ENCODE peak calls at places on chromosomes 3 and 15, in seven cellular contexts. N is endothelial cell of umbilical vein, V is hepatocyte, L is fibroblast of lung, Q is MM.1S, I is neural progenitor cell, X is mammary epithelial cell. A is an unnamed sample.
A peak's percentile ranks its signal among the peaks of the same experiment; 100 is the strongest.

GRCh38 chr3:45599424-45599886 is 4.9 kb downstream of the LIMD1 start:
- DNase-seq in X (no peak), I (no peak), L (no peak), N (no peak), Q (no peak), V (no peak), A (no peak)

GRCh38 chr3:30836141-30836540 is 58.3 kb downstream of the GADL1 start:
- DNase-seq in V (no peak), X (no peak), Q (no peak), N (no peak), L (no peak), I (no peak), A (peak; percentile 31)

GRCh38 chr3:128194843-128195242 is 41.6 kb downstream of the EEFSEC start:
- DNase-seq in I (no peak), V (no peak), X (no peak), L (no peak), Q (no peak), N (no peak), A (no peak)

GRCh38 chr3:169323580-169324453 is 339.7 kb downstream of the MECOM start:
- DNase-seq in L (peak; percentile 83), X (peak; percentile 33), Q (no peak), V (peak; percentile 39), N (peak; percentile 77), I (no peak), A (peak; percentile 47)

GRCh38 chr15:36605626-36606263 is 26.3 kb downstream of the CDIN1 start:
- DNase-seq in N (no peak), L (no peak), X (no peak), I (no peak), V (no peak), Q (no peak), A (no peak)

GRCh38 chr3:145898487-145898886 is 262.5 kb downstream of the PLOD2 start:
- DNase-seq in Q (no peak), V (no peak), N (peak; percentile 2), L (peak; percentile 36), X (no peak), I (no peak), A (peak; percentile 20)

GRCh38 chr15:81224232-81224631 is 27.6 kb downstream of the IL16 start:
- DNase-seq in Q (no peak), V (no peak), I (no peak), N (no peak), X (no peak), L (no peak), A (no peak)

GRCh38 chr15:99993262-99993661 is 260.0 kb upstream of the LYSMD4 start:
- DNase-seq in N (no peak), I (no peak), L (no peak), X (no peak), V (no peak), Q (no peak), A (no peak)

GRCh38 chr3:109863701-109864100 is 526.4 kb upstream of the DPPA4 start:
- DNase-seq in V (no peak), N (no peak), L (peak; percentile 2), I (no peak), X (peak; percentile 2), Q (no peak), A (no peak)

GRCh38 chr3:197028711-197029510 is 706 bp downstream of the MELTF start:
- DNase-seq in V (no peak), N (no peak), L (no peak), Q (no peak), X (no peak), I (peak; percentile 35), A (peak; percentile 41)

GRCh38 chr3:190618349-190619030 is 104.6 kb downstream of the IL1RAP start:
- DNase-seq in Q (no peak), V (no peak), N (peak; percentile 34), L (no peak), I (no peak), X (no peak), A (no peak)

GRCh38 chr15:85754993-85755392 is 39.7 kb downstream of the KLHL25 start:
- DNase-seq in N (no peak), L (no peak), I (no peak), Q (no peak), X (no peak), V (no peak), A (peak; percentile 9)

GRCh38 chr3:56694852-56695563 is 11.9 kb upstream of the TASOR start:
- DNase-seq in L (no peak), N (no peak), V (no peak), X (no peak), I (no peak), Q (no peak), A (no peak)

GRCh38 chr3:171249171-171249692 is 211.0 kb downstream of the TNIK start:
- DNase-seq in N (no peak), L (no peak), Q (no peak), X (no peak), V (no peak), I (no peak), A (no peak)

GRCh38 chr3:76664816-76665215 is 375.1 kb upstream of the ROBO2 start:
- DNase-seq in N (no peak), L (no peak), X (no peak), V (no peak), Q (no peak), I (no peak), A (no peak)

GRCh38 chr3:81198766-81199165 is 562.7 kb downstream of the GBE1 start:
- DNase-seq in N (no peak), V (no peak), L (no peak), X (no peak), Q (no peak), I (no peak), A (no peak)

GRCh38 chr3:97910931-97911351 is 61.3 kb downstream of the RIOX2 start:
- DNase-seq in X (no peak), L (no peak), Q (no peak), N (no peak), V (peak; percentile 6), I (no peak), A (no peak)

DNA sequence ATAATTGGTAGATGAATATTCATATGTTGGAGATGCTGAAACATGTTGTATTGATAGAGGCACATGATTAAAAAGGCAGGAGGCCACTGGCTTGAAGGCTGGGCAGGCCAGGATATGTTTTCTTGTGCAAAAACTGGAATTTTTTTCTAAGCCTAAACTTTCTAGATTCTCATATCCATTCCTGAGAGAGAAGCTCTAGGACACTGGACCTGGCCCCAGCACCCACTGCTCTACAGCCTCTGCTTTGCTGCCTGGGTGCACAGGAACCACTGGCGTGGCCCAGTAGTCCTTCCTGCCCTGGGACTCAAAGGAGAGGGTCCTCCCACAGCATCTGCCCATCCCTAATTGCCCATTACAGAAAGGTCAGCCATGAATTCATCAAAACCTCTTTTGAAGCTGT is 58.1 kb upstream of the APEH start:
- DNase-seq in X (no peak), I (no peak), N (no peak), L (no peak), Q (no peak), V (no peak), A (no peak)
- H2AFZ ChIP-seq in X (no peak overlapping the region), I (peak overlapping the region; percentile 68), N (no peak overlapping the region), L (no peak overlapping the region), Q (no peak overlapping the region), V (no peak overlapping the region), A (peak overlapping the region; percentile 73)

DNA sequence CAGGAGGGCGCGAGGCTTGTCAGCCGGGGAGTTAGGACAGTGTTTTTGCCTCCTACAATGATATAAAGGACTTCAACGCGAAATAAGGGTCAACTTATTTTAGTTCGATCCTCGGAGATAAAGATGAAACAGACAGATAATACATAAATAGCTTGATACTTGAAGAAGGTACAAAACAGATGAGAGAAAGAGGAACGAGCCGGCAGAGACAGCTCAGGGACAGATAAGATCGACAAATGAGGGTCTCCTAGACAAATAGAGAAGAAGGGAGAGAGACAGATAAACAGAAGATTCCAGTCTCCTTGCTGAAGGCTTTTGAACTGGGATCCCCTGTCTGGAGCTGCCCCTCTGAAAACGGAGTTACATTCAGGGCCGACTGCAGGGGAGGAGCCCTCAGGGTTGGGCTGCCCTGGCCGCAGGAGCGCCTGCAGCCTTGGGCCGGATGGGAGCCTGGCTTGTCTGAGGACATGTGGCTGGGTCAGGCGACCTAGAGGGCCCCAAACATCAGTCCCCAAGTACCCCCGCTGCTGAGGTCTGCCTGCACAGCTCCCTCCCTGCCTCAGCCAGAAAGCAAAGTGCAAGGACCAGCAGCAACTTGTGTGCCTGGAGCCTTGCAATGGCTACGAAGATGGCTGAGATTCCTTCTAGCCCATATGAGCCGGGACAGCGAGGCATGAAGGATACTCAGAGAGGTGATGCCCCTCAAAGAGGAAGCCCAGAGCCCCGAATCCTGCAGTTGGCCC is 981 bp upstream of the SKOR1 start:
- DNase-seq in X (no peak), I (no peak), V (no peak), Q (no peak), L (no peak), N (no peak), A (no peak)
- TF ChIP-seq EZH2 in X (peak; percentile 82), I (peak; percentile 97), V (peak; percentile 28), Q (no peak), L (peak; percentile 90), N (peak; percentile 13), A (peak; percentile 1)

GRCh38 chr15:75198560-75199346 is 2.9 kb upstream of the C15orf39 start:
- DNase-seq in L (peak; percentile 43), V (no peak), X (peak; percentile 17), N (peak; percentile 30), Q (peak; percentile 43), I (peak; percentile 36), A (no peak)

GRCh38 chr15:75200765-75201608 is 695 bp upstream of the C15orf39 start:
- DNase-seq in I (peak; percentile 38), V (peak; percentile 90), N (peak; percentile 66), X (peak; percentile 86), L (peak; percentile 11), Q (peak; percentile 56), A (peak; percentile 70)

GRCh38 chr15:75201609-75202250 is at the start of gene C15orf39:
- DNase-seq in L (peak; percentile 53), N (peak; percentile 76), V (peak; percentile 92), I (peak; percentile 88), X (peak; percentile 67), Q (peak; percentile 76), A (peak; percentile 91)

GRCh38 chr15:75199347-75199976 is 2.2 kb upstream of the C15orf39 start:
- DNase-seq in V (no peak), Q (peak; percentile 34), L (no peak), N (no peak), X (no peak), I (no peak), A (no peak)

DNA sequence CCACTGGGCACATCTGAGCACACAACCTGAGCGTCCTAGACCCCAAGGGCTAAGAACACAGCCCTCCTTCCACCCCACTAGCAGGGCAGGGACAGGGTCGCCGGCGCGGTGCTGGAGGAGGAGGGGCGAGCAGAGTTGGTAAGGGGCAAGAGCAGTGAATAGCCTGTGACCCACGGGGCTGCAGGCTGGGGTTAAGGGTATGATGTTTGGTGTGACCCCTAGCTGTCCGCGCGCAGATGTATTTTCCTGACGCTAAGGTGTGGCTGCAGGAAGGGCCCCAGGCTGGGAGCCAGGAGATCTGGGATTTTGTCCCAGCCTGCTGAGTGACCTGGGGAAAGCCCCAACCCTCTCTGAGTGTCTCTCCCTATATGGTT is 1.3 kb upstream of the C15orf39 start:
- DNase-seq in V (no peak), N (no peak), I (no peak), X (no peak), Q (no peak), L (no peak), A (no peak)
- H2AFZ ChIP-seq in V (no peak overlapping the region), N (no peak overlapping the region), I (no peak overlapping the region), X (peak overlapping the region; percentile 80), Q (no peak overlapping the region), L (no peak overlapping the region), A (no peak overlapping the region)

DNA sequence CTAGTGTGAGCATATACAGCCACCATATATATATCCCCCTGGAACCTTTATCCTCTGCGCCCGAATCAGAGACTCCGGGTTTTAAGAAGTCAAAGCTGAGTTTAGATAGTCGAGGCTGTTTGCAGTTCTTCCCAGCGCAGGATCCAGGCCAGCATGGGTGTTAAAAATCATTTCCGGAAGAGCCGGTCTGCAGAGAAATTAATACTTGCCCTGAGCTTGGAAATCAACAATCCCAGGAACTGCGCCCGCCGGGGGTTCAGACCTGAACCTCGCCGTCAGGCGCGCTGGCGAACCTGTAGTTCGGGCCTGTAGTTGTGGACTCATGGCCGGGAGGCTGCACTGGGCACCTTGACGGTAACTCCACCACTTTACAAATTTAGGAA is 2.3 kb downstream of the SHOX2 start:
- DNase-seq in X (no peak), Q (no peak), N (no peak), V (no peak), L (no peak), I (peak; percentile 28), A (peak; percentile 63)
- TF ChIP-seq EZH2 in X (no peak), Q (no peak), N (peak; percentile 85), V (peak; percentile 100), L (no peak), I (peak; percentile 97), A (no peak)

A was measured in GM23248.